ENCODE peak calls at places on chromosomes 5 and 9, in five cellular contexts. M is mucosa of descending colon, L is IMR-90, P is kidney epithelial cell, Q is K562. I is an unnamed sample.
A peak's percentile ranks its signal among the peaks of the same experiment; 100 is the strongest.

GRCh38 chr9:13268469-13268868 is 11.0 kb downstream of the MPDZ start:
- DNase-seq in M (no peak), P (no peak), Q (peak; percentile 55), L (peak; percentile 56), I (no peak)

GRCh38 chr9:111399772-111400563 is 69.9 kb upstream of the OR2K2 start:
- DNase-seq in Q (peak; percentile 35), P (no peak), L (peak; percentile 21), M (peak; percentile 51), I (no peak)

GRCh38 chr9:2677927-2678889 is 39.1 kb upstream of the KCNV2 start:
- DNase-seq in P (no peak), Q (no peak), L (no peak), M (no peak), I (no peak)

GRCh38 chr9:98998441-98999151 is 54.9 kb downstream of the COL15A1 start:
- DNase-seq in Q (peak; percentile 85), L (peak; percentile 56), P (no peak), M (peak; percentile 85), I (peak; percentile 79)

GRCh38 chr5:1793966-1794895 is 5.4 kb downstream of the MRPL36 start:
- DNase-seq in Q (no peak), L (peak; percentile 94), M (peak; percentile 27), P (no peak), I (peak; percentile 18)

GRCh38 chr5:144017119-144017518 is 153.3 kb downstream of the YIPF5 start:
- DNase-seq in Q (no peak), P (no peak), M (no peak), L (no peak), I (no peak)

GRCh38 chr5:31121224-31121623 is 72.3 kb upstream of the CDH6 start:
- DNase-seq in M (no peak), Q (no peak), P (no peak), L (no peak), I (no peak)

GRCh38 chr5:157941616-157942015 is 82.7 kb upstream of the CLINT1 start:
- DNase-seq in Q (no peak), P (no peak), L (peak; percentile 21), M (no peak), I (no peak)

GRCh38 chr5:6752782-6753181 is 39.5 kb downstream of the TENT4A start:
- DNase-seq in L (no peak), Q (no peak), M (no peak), P (no peak), I (no peak)

GRCh38 chr5:68673451-68674180 is 420.2 kb upstream of the SLC30A5 start:
- DNase-seq in Q (no peak), M (no peak), P (peak; percentile 12), L (no peak), I (no peak)

GRCh38 chr5:88401671-88402070 is 133.0 kb upstream of the TMEM161B start:
- DNase-seq in Q (no peak), P (no peak), L (no peak), M (no peak), I (no peak)

GRCh38 chr5:76402251-76402879 is 720 bp upstream of the IQGAP2 start:
- DNase-seq in M (peak; percentile 63), L (no peak), Q (peak; percentile 94), P (no peak), I (peak; percentile 36)

GRCh38 chr5:1779021-1779680 is 20.5 kb downstream of the MRPL36 start:
- DNase-seq in M (no peak), P (no peak), L (no peak), Q (no peak), I (peak; percentile 55)

GRCh38 chr9:114847492-114848417 is 41.9 kb upstream of the TNFSF15 start:
- DNase-seq in Q (no peak), M (no peak), P (no peak), L (no peak), I (no peak)

GRCh38 chr5:125703616-125704015 is 719.6 kb upstream of the GRAMD2B start:
- DNase-seq in M (no peak), P (no peak), Q (no peak), L (peak; percentile 12), I (no peak)

GRCh38 chr9:69532359-69532758 is 139.8 kb downstream of the APBA1 start:
- DNase-seq in Q (peak; percentile 2), P (no peak), M (no peak), L (peak; percentile 35), I (no peak)

GRCh38 chr9:22693151-22693550 is 246.5 kb downstream of the DMRTA1 start:
- DNase-seq in L (peak; percentile 54), M (no peak), P (no peak), Q (no peak), I (no peak)

GRCh38 chr5:170132642-170133448 is 27.1 kb downstream of the FOXI1 start:
- DNase-seq in P (peak; percentile 18), Q (no peak), M (no peak), L (peak; percentile 44), I (no peak)

GRCh38 chr9:78428640-78429039 is 131.7 kb downstream of the PSAT1 start:
- DNase-seq in M (no peak), L (no peak), P (no peak), Q (no peak), I (no peak)

GRCh38 chr5:675111-675875 is 17.9 kb downstream of the TPPP start:
- DNase-seq in M (no peak), P (no peak), L (no peak), Q (no peak), I (no peak)

GRCh38 chr5:90294604-90295003 is 115.0 kb downstream of the CETN3 start:
- DNase-seq in Q (peak; percentile 10), L (no peak), M (no peak), P (no peak), I (no peak)

GRCh38 chr5:137828192-137828591 is 39.5 kb upstream of the MYOT start:
- DNase-seq in Q (no peak), L (no peak), M (no peak), P (no peak), I (no peak)

GRCh38 chr5:168353216-168353957 is 61.9 kb downstream of the WWC1 start:
- DNase-seq in M (peak; percentile 51), L (peak; percentile 39), Q (no peak), P (no peak), I (no peak)

GRCh38 chr9:130938652-130939404 is at the start of gene FIBCD1:
- DNase-seq in L (peak; percentile 34), M (peak; percentile 64), P (no peak), Q (peak; percentile 94), I (no peak)

GRCh38 chr5:172583931-172584511 is 57.0 kb upstream of the NEURL1B start:
- DNase-seq in M (no peak), L (no peak), P (no peak), Q (no peak), I (no peak)

GRCh38 chr5:6478793-6479192 is 30.1 kb downstream of the UBE2QL1 start:
- DNase-seq in M (no peak), L (no peak), Q (no peak), P (no peak), I (no peak)

GRCh38 chr5:65127181-65127901 is 354.4 kb downstream of the ADAMTS6 start:
- DNase-seq in P (no peak), M (no peak), L (peak; percentile 93), Q (no peak), I (no peak)

GRCh38 chr9:109477269-109478203 is 20.6 kb downstream of the PTPN3 start:
- DNase-seq in Q (peak; percentile 23), L (no peak), P (peak; percentile 93), M (peak; percentile 94), I (no peak)

GRCh38 chr9:37904647-37905505 is 949 bp upstream of the SLC25A51 start:
- DNase-seq in P (no peak), Q (peak; percentile 83), L (peak; percentile 32), M (peak; percentile 44), I (peak; percentile 63)

GRCh38 chr9:130860458-130861316 is 25.6 kb downstream of the ABL1 start:
- DNase-seq in Q (peak; percentile 95), L (peak; percentile 99), M (peak; percentile 48), P (peak; percentile 96), I (peak; percentile 91)

GRCh38 chr5:98902733-98903132 is 26.1 kb downstream of the CHD1 start:
- DNase-seq in Q (no peak), M (no peak), L (peak; percentile 68), P (no peak), I (no peak)

GRCh38 chr9:37342895-37343294 is 79.6 kb upstream of the GRHPR start:
- DNase-seq in L (no peak), Q (no peak), P (no peak), M (no peak), I (no peak)

GRCh38 chr5:78896128-78896527 is 89.0 kb downstream of the ARSB start:
- DNase-seq in P (no peak), Q (no peak), L (peak; percentile 90), M (no peak), I (no peak)

GRCh38 chr9:38443181-38443580 is 18.9 kb upstream of the IGFBPL1 start:
- DNase-seq in M (no peak), L (peak; percentile 16), Q (no peak), P (peak; percentile 35), I (no peak)

GRCh38 chr9:107481035-107481434 is 8.5 kb downstream of the KLF4 start:
- DNase-seq in L (no peak), Q (no peak), P (no peak), M (no peak), I (no peak)

GRCh38 chr5:159097461-159098284 is 2.0 kb downstream of the EBF1 start:
- DNase-seq in P (no peak), L (peak; percentile 25), Q (no peak), M (no peak), I (peak; percentile 78)

GRCh38 chr5:10762178-10762775 is 1.2 kb upstream of the DAP start:
- DNase-seq in M (peak; percentile 49), P (no peak), Q (peak; percentile 56), L (no peak), I (peak; percentile 57)
- H3K4me3 ChIP-seq in M (no peak overlapping the region), P (no peak overlapping the region), Q (no peak overlapping the region), L (no peak overlapping the region), I (peak overlapping the region; percentile 88)

DNA sequence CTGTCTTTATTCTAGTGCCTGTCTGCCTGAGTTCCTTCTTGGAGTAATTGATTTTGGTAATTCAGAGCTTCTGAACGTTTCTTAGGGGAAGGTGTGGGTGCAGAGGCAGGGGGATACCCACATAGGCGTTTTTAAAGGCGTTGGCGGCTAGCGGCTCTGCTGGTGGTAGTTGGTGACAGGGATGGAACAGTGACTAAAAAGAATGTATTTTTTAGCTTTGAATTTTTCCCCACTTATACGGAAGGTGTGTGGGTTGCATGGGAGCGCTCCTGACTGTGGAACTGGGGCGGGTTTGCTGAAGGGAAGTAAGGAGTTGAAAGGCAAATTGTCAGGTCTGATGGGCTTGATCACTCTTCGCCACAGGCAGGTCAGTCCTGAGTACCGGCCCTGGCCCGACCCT is 35.1 kb upstream of the DAB2IP start:
- DNase-seq in Q (no peak), M (no peak), L (no peak), P (no peak), I (no peak)
- H3K4me3 ChIP-seq in Q (no peak overlapping the region), M (no peak overlapping the region), L (no peak overlapping the region), P (no peak overlapping the region), I (no peak overlapping the region)

DNA sequence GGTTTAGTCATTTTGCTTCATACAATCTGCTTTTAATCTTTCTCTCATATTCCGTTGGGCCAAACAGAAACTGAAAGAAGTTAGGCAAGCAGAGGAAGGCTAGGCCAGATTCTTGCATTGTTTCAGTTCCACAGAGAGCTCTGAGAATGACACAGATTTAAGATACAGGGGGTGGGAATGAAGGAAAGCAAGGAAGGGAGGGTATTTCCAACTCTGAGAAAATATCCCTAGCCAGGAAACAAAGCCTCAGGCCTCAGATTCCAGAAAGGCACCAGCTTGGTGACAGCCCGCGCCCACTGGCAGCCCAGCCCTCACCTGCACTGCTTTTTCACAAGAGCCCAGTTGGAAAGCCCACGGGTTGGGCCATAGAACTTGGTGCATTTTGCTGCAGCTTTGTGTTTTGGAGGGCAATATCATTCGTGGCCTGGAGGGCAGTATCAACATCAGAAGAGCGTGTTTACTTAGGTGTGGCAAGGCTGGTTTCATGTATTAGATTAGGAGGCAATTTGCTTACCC is 63.5 kb downstream of the ENC1 start:
- DNase-seq in P (peak; percentile 44), L (peak; percentile 58), Q (no peak), M (peak; percentile 35), I (no peak)
- H3K4me3 ChIP-seq in P (no peak overlapping the region), L (no peak overlapping the region), Q (no peak overlapping the region), M (no peak overlapping the region), I (no peak overlapping the region)

GRCh38 chr9:121505903-121506640 is 6.4 kb upstream of the GGTA1 start:
- DNase-seq in P (no peak), L (no peak), Q (no peak), M (no peak), I (no peak)
- H3K4me3 ChIP-seq in P (no peak overlapping the region), L (no peak overlapping the region), Q (no peak overlapping the region), M (no peak overlapping the region), I (no peak overlapping the region)

I was measured in tibial artery.